ENCODE peak calls at places on chromosomes 1 and 21, in five cellular contexts. T is A549, L is HL-60, B is K562, H is HCT116. Z is an unnamed sample.

GRCh38 chr1:29962356-29962755 is 726.0 kb downstream of the PTPRU start:
- DNase-seq in T (no peak), L (no peak), B (no peak), H (no peak), Z (no peak)

GRCh38 chr1:109947582-109948284 is 36.8 kb upstream of the AHCYL1 start:
- DNase-seq in T (no peak), L (no peak), B (no peak), H (no peak), Z (peak)

GRCh38 chr1:36342426-36343185 is 19.2 kb upstream of the EVA1B start:
- DNase-seq in T (peak), L (no peak), B (peak), H (no peak), Z (peak)

GRCh38 chr21:33481314-33481943 is 1.7 kb upstream of the TMEM50B start:
- DNase-seq in T (no peak), L (no peak), B (no peak), H (no peak), Z (no peak)

GRCh38 chr21:34243562-34243961 is 120.2 kb upstream of the KCNE2 start:
- DNase-seq in T (no peak), L (no peak), B (no peak), H (peak), Z (peak)

GRCh38 chr1:225778412-225778669 is 715 bp downstream of the SRP9 start:
- DNase-seq in T (no peak), L (no peak), B (no peak), H (no peak), Z (no peak)

GRCh38 chr1:201593200-201593828 is 54.4 kb downstream of the NAV1 start:
- DNase-seq in T (peak), L (peak), B (no peak), H (no peak), Z (no peak)

GRCh38 chr1:26168410-26169167 is at the start of gene C1orf232:
- DNase-seq in T (no peak), L (no peak), B (no peak), H (no peak), Z (no peak)

DNA sequence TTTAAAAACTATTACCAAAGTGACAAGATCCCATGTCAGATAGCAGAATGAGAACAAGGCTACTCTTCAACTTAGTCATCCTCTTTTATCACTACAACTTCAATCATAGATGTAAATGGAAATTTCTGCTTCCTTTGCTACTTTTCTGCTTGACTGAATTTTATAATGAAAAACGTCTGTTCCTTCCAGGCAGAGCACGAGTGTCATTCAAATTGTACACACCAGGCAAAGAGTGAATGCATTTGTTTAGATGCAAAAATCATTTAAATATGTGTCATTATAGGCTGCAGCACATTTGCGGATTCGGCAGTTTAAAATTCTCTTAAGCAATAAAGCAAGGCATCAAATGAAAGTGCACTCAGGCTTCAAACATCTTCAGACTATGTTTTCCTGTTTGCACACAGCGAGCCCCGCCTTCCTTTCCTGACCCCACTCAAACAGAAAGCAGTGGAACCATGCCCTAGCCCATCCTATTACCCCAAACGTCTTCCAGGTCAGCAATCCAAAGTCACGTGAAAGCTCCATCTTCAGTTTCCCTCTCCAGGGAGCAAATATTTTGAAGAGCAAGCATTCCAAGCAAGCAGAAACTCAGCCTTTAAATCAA is 99.6 kb downstream of the APP start:
- DNase-seq in T (no peak), L (no peak), B (no peak), H (no peak), Z (peak)
- TF ChIP-seq REST in T (no peak), L (no peak), B (no peak), H (no peak), Z (no peak)

GRCh38 chr1:180606109-180606508 is 25.7 kb upstream of the XPR1 start:
- DNase-seq in T (no peak), L (no peak), B (no peak), H (no peak), Z (no peak)

GRCh38 chr1:180601512-180601911 is 30.3 kb upstream of the XPR1 start:
- DNase-seq in T (no peak), L (no peak), B (no peak), H (no peak), Z (no peak)

GRCh38 chr1:180603223-180603849 is 28.5 kb upstream of the XPR1 start:
- DNase-seq in T (no peak), L (no peak), B (peak), H (no peak), Z (no peak)

GRCh38 chr1:180600301-180600700 is 31.5 kb upstream of the XPR1 start:
- DNase-seq in T (no peak), L (no peak), B (no peak), H (no peak), Z (no peak)

GRCh38 chr1:180603850-180604226 is 28.0 kb upstream of the XPR1 start:
- DNase-seq in T (no peak), L (no peak), B (no peak), H (no peak), Z (no peak)
- TF ChIP-seq REST in T (no peak), L (no peak), B (no peak), H (no peak), Z (no peak)

DNA sequence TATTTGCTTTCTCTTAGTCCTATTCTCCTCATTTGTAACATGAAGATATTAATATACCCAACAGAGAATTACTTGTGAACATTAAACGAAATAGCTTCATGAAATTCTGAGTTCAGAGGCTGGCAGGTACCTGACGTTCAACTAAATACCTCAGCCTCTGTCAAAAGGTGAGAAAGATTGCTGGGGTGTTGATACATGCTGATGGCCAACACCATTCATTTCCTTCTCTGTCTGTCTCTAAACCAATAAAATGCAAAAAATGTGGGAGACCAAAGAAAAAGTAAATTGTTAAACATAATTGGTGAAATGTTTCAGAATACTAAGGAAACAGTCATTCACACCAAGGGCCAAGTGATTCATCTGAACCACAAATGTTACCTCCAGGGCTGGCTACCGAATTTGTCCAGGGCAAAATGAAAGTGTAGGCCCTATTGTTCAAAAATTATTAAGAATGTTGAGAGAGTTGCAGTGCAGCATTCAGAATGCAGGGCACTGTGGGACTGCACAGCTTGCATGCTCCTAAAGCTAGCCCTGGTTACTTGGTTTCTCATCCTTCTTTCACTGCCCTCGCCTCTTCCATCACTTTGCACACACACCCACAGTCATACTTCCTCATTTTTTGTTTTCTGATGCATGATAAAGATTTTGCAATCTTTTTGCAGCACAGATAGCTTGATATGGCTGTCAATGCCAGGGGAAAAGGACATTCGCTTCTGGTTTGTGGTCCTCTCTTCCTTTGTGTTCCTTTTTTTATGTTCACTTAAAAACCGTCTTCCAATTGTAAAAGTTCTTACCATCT is 414.3 kb upstream of the NR5A2 start:
- DNase-seq in T (no peak), L (peak), B (no peak), H (no peak), Z (no peak)
- TF ChIP-seq REST in T (no peak), L (no peak), B (no peak), H (no peak), Z (no peak)

GRCh38 chr1:15952317-15953258 is 23.3 kb downstream of the ZBTB17 start:
- DNase-seq in T (peak), L (peak), B (peak), H (peak), Z (peak)

GRCh38 chr1:15953294-15953771 is 22.6 kb downstream of the ZBTB17 start:
- DNase-seq in T (no peak), L (no peak), B (no peak), H (no peak), Z (no peak)

GRCh38 chr1:15950763-15951295 is 25.1 kb downstream of the ZBTB17 start:
- DNase-seq in T (no peak), L (peak), B (peak), H (no peak), Z (no peak)

GRCh38 chr1:15950302-15950701 is 25.6 kb downstream of the ZBTB17 start:
- DNase-seq in T (no peak), L (no peak), B (no peak), H (no peak), Z (no peak)

DNA sequence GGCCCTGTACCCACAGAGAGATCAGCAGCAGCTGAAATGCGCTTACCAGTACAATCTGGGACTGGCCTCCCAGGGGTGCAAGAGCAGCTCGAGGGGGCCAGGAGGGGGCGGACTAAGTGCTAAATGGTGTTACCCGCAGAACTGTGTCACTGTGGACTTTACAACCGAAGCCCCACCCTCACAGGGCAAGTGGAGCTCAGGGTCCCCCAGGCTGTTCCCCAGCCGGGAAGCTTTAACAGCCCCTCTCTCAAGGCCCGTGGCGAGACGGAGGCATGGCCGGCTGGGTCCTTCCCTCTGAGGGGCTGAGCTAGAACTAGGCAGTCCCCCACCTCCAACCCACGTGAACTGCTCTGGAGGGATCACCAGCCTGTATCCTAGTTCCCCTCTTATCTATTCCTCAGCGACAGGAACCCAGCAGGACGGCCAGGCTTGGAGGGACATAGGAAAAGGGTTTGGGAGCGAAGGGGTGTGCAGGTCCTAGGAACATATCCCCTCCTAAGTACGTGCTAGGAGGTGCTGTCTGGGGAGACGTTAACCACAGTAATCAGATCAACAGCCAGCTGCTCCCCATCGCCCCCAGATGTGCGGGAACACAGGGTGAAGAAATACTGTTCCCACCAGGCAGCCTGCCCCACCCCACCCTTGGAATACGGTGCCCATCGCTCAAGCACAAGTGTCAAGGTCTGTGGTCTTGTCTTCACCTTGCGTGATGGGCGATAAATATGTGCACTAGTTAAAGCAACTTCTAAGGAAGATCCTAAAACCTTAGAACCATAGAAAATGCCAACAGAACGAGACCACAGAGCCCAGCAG is 24.4 kb downstream of the ZBTB17 start:
- DNase-seq in T (no peak), L (peak), B (peak), H (no peak), Z (peak)
- TF ChIP-seq REST in T (no peak), L (no peak), B (peak), H (no peak), Z (no peak)

GRCh38 chr1:19460535-19461351 is 24.6 kb downstream of the CAPZB start:
- DNase-seq in T (no peak), L (no peak), B (peak), H (no peak), Z (no peak)
- TF ChIP-seq REST in T (no peak), L (no peak), B (no peak), H (no peak), Z (no peak)

GRCh38 chr1:119885903-119886783 is 10.2 kb downstream of the ADAM30 start:
- DNase-seq in T (peak), L (peak), B (peak), H (peak), Z (peak)
- TF ChIP-seq REST in T (no peak), L (no peak), B (no peak), H (no peak), Z (no peak)

GRCh38 chr1:17423781-17424245 is 15.7 kb downstream of the RCC2 start:
- DNase-seq in T (no peak), L (no peak), B (no peak), H (no peak), Z (no peak)
- TF ChIP-seq REST in T (no peak), L (no peak), B (no peak), H (no peak), Z (no peak)

GRCh38 chr1:160438320-160438918 is 38.1 kb downstream of the VANGL2 start:
- DNase-seq in T (no peak), L (no peak), B (no peak), H (no peak), Z (no peak)

GRCh38 chr1:160436975-160437374 is 36.6 kb downstream of the VANGL2 start:
- DNase-seq in T (no peak), L (no peak), B (no peak), H (no peak), Z (no peak)

GRCh38 chr1:160439718-160440117 is 39.4 kb downstream of the VANGL2 start:
- DNase-seq in T (no peak), L (no peak), B (no peak), H (no peak), Z (no peak)

GRCh38 chr1:160437432-160438319 is 37.3 kb downstream of the VANGL2 start:
- DNase-seq in T (no peak), L (no peak), B (no peak), H (no peak), Z (no peak)

GRCh38 chr1:160438935-160439334 is 38.6 kb downstream of the VANGL2 start:
- DNase-seq in T (no peak), L (no peak), B (no peak), H (no peak), Z (peak)
- TF ChIP-seq REST in T (no peak), L (no peak), B (no peak), H (no peak), Z (no peak)

GRCh38 chr1:23931481-23931880 is 18.3 kb upstream of the CNR2 start:
- DNase-seq in T (no peak), L (no peak), B (no peak), H (no peak), Z (no peak)

GRCh38 chr1:23928789-23929188 is 15.6 kb upstream of the CNR2 start:
- DNase-seq in T (no peak), L (no peak), B (no peak), H (no peak), Z (no peak)

GRCh38 chr1:23930270-23930669 is 17.1 kb upstream of the CNR2 start:
- DNase-seq in T (no peak), L (no peak), B (no peak), H (no peak), Z (no peak)

GRCh38 chr1:23927097-23927496 is 13.9 kb upstream of the CNR2 start:
- DNase-seq in T (no peak), L (no peak), B (peak), H (no peak), Z (no peak)

DNA sequence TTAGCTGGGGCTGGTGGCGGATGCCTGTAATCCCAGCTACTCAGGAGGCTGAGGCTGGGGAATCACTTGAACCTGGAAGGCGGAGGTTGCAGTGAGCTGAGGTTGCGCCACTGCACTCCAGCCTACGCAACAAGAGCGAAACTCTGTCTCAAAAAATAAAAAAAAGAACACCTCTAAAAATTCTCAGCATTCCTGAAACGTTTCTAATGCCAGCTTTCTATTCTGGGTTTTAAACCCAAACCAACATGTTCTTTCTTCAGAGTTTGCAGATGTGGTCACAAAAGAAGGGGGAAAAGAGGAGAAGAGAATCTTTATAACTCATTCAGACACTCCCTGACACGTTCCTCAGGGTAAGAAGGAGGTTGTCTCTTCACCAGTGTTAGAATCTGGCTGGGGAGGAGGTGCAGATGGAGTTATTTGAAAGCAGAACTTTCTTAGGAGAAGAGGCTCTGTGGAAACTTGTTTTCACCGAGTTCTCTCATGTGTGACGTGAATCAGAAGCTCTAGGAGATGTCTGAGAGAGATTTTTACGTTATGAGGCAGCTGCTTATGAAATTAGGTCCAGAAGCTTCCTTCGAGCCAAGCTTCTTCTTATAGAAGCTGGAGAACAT is 17.8 kb upstream of the CNR2 start:
- DNase-seq in T (no peak), L (no peak), B (no peak), H (no peak), Z (no peak)
- TF ChIP-seq REST in T (no peak), L (no peak), B (no peak), H (no peak), Z (no peak)